ENCODE peak calls at places on chromosomes 12 and 14, in eight cellular contexts. One of them, this sample, is unnamed. For H3K9me3, the result is how much of the 10 kb centered on the place peaks cover.

GRCh38 chr14:35766700-35767082 is 42.4 kb downstream of the RALGAPA1 start:
- DNase-seq in adrenal gland: no peak
- DNase-seq in esophagus squamous epithelium: no peak
- DNase-seq in upper lobe of right lung: no peak
- DNase-seq in gastrocnemius medialis: no peak
- DNase-seq in ascending aorta: no peak
- DNase-seq in astrocyte: no peak
- DNase-seq in endodermal cell: no peak
- DNase-seq in this sample: no peak

GRCh38 chr12:25970082-25970481 is 11.6 kb downstream of the RASSF8 start:
- DNase-seq in esophagus squamous epithelium: no peak
- DNase-seq in upper lobe of right lung: no peak
- DNase-seq in gastrocnemius medialis: no peak
- DNase-seq in endodermal cell: no peak
- DNase-seq in astrocyte: peak
- DNase-seq in adrenal gland: no peak
- DNase-seq in ascending aorta: no peak
- DNase-seq in this sample: no peak

GRCh38 chr12:108854055-108854452 is 3.3 kb downstream of the SSH1 start:
- DNase-seq in esophagus squamous epithelium: no peak
- DNase-seq in ascending aorta: peak
- DNase-seq in endodermal cell: no peak
- DNase-seq in astrocyte: peak
- DNase-seq in gastrocnemius medialis: peak
- DNase-seq in adrenal gland: peak
- DNase-seq in upper lobe of right lung: no peak
- DNase-seq in this sample: no peak

GRCh38 chr12:124125472-124125871 is 152.5 kb downstream of the ZNF664 start:
- DNase-seq in endodermal cell: peak
- DNase-seq in upper lobe of right lung: no peak
- DNase-seq in gastrocnemius medialis: no peak
- DNase-seq in astrocyte: peak
- DNase-seq in adrenal gland: no peak
- DNase-seq in ascending aorta: no peak
- DNase-seq in esophagus squamous epithelium: no peak
- DNase-seq in this sample: no peak

GRCh38 chr12:24418157-24418556 is 468.7 kb upstream of the SOX5 start:
- DNase-seq in gastrocnemius medialis: no peak
- DNase-seq in ascending aorta: no peak
- DNase-seq in upper lobe of right lung: no peak
- DNase-seq in esophagus squamous epithelium: no peak
- DNase-seq in astrocyte: peak
- DNase-seq in adrenal gland: no peak
- DNase-seq in endodermal cell: no peak
- DNase-seq in this sample: no peak

GRCh38 chr12:74999474-74999873 is 210.2 kb downstream of the KCNC2 start:
- DNase-seq in adrenal gland: no peak
- DNase-seq in esophagus squamous epithelium: no peak
- DNase-seq in ascending aorta: no peak
- DNase-seq in upper lobe of right lung: no peak
- DNase-seq in astrocyte: no peak
- DNase-seq in gastrocnemius medialis: no peak
- DNase-seq in endodermal cell: no peak
- DNase-seq in this sample: no peak

GRCh38 chr14:31068235-31068634 is 42.1 kb upstream of the STRN3 start:
- DNase-seq in gastrocnemius medialis: no peak
- DNase-seq in astrocyte: no peak
- DNase-seq in esophagus squamous epithelium: no peak
- DNase-seq in upper lobe of right lung: no peak
- DNase-seq in ascending aorta: no peak
- DNase-seq in endodermal cell: no peak
- DNase-seq in adrenal gland: no peak
- DNase-seq in this sample: no peak

GRCh38 chr12:98645572-98646067 is 530 bp downstream of the APAF1 start:
- DNase-seq in esophagus squamous epithelium: no peak
- DNase-seq in endodermal cell: peak
- DNase-seq in astrocyte: no peak
- DNase-seq in ascending aorta: no peak
- DNase-seq in gastrocnemius medialis: peak
- DNase-seq in adrenal gland: peak
- DNase-seq in upper lobe of right lung: no peak
- DNase-seq in this sample: no peak

GRCh38 chr12:69024907-69025306 is 91.9 kb upstream of the CPM start:
- DNase-seq in ascending aorta: no peak
- DNase-seq in endodermal cell: no peak
- DNase-seq in esophagus squamous epithelium: no peak
- DNase-seq in upper lobe of right lung: no peak
- DNase-seq in astrocyte: peak
- DNase-seq in gastrocnemius medialis: no peak
- DNase-seq in adrenal gland: no peak
- DNase-seq in this sample: no peak

GRCh38 chr12:4268549-4269181 is 4.9 kb upstream of the CCND2 start:
- DNase-seq in adrenal gland: no peak
- DNase-seq in endodermal cell: no peak
- DNase-seq in esophagus squamous epithelium: no peak
- DNase-seq in astrocyte: no peak
- DNase-seq in ascending aorta: no peak
- DNase-seq in upper lobe of right lung: no peak
- DNase-seq in gastrocnemius medialis: no peak
- DNase-seq in this sample: no peak

GRCh38 chr12:52402873-52403510 is 3.1 kb downstream of the KRT82 start:
- DNase-seq in upper lobe of right lung: no peak
- DNase-seq in endodermal cell: peak
- DNase-seq in esophagus squamous epithelium: no peak
- DNase-seq in adrenal gland: no peak
- DNase-seq in astrocyte: no peak
- DNase-seq in ascending aorta: no peak
- DNase-seq in gastrocnemius medialis: no peak
- DNase-seq in this sample: no peak

DNA sequence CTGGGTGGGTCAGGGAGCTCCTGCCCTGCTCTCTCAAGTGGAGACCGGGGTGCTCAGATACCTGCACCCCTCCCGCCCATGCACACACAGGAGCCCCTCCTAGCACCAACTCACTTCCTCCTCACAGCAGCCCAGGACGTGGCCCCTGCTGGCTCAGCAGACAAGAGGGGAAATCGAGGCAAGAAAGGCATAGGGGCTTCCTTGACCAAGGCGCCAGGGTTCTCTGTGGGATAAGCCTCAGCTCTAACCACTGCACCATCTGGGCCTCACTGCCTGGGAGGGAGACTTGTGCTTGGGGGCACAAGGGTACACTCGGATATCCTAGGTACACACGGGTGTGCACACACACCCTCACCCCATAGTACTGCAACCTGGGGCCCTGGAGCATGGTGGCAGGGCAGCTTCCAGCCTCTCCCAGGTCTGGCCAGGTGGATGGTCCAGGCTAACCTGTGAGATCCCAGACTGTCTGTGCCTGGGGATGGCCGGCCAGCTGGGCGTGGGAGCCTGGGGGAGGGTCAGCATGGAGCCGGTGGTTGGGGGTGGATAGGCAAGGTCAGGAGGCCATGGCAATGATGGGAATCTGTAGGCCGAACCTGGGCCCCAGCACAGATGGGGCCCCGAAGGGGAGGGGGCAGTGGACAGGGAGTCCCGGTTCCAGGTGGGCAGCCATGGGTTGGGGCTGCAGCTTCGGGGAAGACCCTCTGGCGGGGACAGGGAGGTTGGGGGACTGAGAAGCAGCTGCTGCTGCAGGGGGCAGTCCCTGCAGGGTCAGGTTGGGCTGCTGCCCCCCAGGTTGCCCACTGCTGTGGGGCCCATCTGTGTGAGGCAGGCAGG is 312.4 kb downstream of the TMEM121 start:
- DNase-seq in astrocyte: no peak
- DNase-seq in gastrocnemius medialis: no peak
- DNase-seq in adrenal gland: no peak
- DNase-seq in upper lobe of right lung: peak
- DNase-seq in ascending aorta: no peak
- DNase-seq in esophagus squamous epithelium: no peak
- DNase-seq in endodermal cell: no peak
- DNase-seq in this sample: no peak
- H3K9me3 ChIP-seq in astrocyte: under half
- H3K9me3 ChIP-seq in gastrocnemius medialis: under half
- H3K9me3 ChIP-seq in adrenal gland: under half
- H3K9me3 ChIP-seq in upper lobe of right lung: under half
- H3K9me3 ChIP-seq in ascending aorta: under half
- H3K9me3 ChIP-seq in esophagus squamous epithelium: under half
- H3K9me3 ChIP-seq in endodermal cell: half or more
- H3K9me3 ChIP-seq in this sample: under half

GRCh38 chr12:90514325-90514724 is 440.7 kb downstream of the CCER1 start:
- DNase-seq in upper lobe of right lung: no peak
- DNase-seq in esophagus squamous epithelium: no peak
- DNase-seq in ascending aorta: no peak
- DNase-seq in gastrocnemius medialis: no peak
- DNase-seq in adrenal gland: no peak
- DNase-seq in astrocyte: no peak
- DNase-seq in endodermal cell: no peak
- DNase-seq in this sample: no peak

GRCh38 chr12:90515199-90516175 is 439.5 kb downstream of the CCER1 start:
- DNase-seq in esophagus squamous epithelium: no peak
- DNase-seq in upper lobe of right lung: no peak
- DNase-seq in endodermal cell: no peak
- DNase-seq in astrocyte: peak
- DNase-seq in ascending aorta: no peak
- DNase-seq in gastrocnemius medialis: no peak
- DNase-seq in adrenal gland: no peak
- DNase-seq in this sample: no peak

GRCh38 chr12:90512518-90512917 is 442.5 kb downstream of the CCER1 start:
- DNase-seq in ascending aorta: no peak
- DNase-seq in endodermal cell: no peak
- DNase-seq in esophagus squamous epithelium: no peak
- DNase-seq in adrenal gland: no peak
- DNase-seq in upper lobe of right lung: no peak
- DNase-seq in astrocyte: no peak
- DNase-seq in gastrocnemius medialis: no peak
- DNase-seq in this sample: no peak

DNA sequence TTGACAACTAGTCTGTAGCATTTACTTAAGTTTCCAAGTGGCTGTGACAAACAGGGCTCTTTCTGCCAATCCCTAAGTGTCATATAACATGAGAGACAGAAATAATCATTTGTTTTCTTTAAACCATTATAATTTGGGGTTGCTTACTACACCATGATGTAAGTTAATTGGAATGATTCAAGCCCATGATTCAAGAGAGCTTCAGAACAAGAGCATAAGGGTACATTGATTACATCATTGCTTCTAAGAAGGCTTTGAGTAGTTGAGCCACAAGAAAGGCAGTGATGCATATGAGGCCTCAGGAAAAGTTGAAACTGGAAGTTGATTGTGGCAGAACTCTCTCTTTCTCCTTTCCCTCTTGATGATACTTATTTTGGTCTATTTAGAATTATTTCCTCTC is 444.0 kb downstream of the CCER1 start:
- DNase-seq in ascending aorta: no peak
- DNase-seq in adrenal gland: no peak
- DNase-seq in endodermal cell: no peak
- DNase-seq in gastrocnemius medialis: no peak
- DNase-seq in upper lobe of right lung: no peak
- DNase-seq in esophagus squamous epithelium: no peak
- DNase-seq in astrocyte: peak
- DNase-seq in this sample: no peak
- H3K27ac ChIP-seq in ascending aorta: no peak
- H3K27ac ChIP-seq in adrenal gland: no peak
- H3K27ac ChIP-seq in endodermal cell: no peak
- H3K27ac ChIP-seq in gastrocnemius medialis: no peak
- H3K27ac ChIP-seq in upper lobe of right lung: no peak
- H3K27ac ChIP-seq in esophagus squamous epithelium: no peak
- H3K27ac ChIP-seq in astrocyte: no peak
- H3K27ac ChIP-seq in this sample: no peak

DNA sequence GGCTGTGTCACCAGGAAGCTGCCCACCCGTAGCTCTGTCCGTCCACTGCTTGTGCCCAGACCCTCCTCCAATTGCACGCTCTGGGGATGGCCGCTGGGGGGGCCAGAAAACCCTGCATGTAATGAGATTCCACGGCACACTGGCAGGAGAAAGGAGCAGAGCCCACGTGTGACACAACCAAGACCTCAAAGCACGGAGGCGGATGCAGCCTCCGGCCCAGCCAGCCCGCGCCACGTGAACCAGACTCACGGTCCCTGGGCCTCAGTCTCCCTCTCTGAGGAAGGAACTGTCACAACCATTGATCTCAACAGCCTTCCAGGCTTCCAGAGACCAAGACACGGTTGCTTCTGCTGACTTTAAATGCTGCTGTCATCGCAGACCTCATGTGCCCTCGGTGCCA is 14.4 kb downstream of the ANHX start:
- DNase-seq in adrenal gland: peak
- DNase-seq in esophagus squamous epithelium: no peak
- DNase-seq in ascending aorta: no peak
- DNase-seq in astrocyte: no peak
- DNase-seq in endodermal cell: peak
- DNase-seq in upper lobe of right lung: no peak
- DNase-seq in gastrocnemius medialis: no peak
- DNase-seq in this sample: no peak
- H3K9me3 ChIP-seq in adrenal gland: under half
- H3K9me3 ChIP-seq in esophagus squamous epithelium: half or more
- H3K9me3 ChIP-seq in ascending aorta: under half
- H3K9me3 ChIP-seq in astrocyte: under half
- H3K9me3 ChIP-seq in endodermal cell: half or more
- H3K9me3 ChIP-seq in upper lobe of right lung: under half
- H3K9me3 ChIP-seq in gastrocnemius medialis: under half
- H3K9me3 ChIP-seq in this sample: under half

DNA sequence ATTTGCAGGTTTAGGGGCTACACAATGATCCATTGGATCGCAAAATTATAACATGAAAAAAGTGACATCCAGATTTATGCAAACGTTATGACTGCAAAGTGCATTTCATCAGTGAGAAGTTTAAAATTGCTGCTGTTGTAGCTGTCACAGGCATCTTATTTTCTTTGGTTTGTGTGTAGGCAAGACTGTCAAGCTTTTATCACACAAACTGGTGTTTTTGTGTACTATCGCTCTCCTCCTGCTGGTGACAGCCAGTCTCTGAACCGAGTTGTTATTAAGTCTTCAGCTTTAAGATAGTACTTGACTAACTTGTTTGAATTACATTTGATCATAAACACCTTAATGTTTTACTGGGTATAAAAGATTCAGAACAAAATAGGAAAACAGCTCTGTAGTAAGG is 103.3 kb upstream of the RMST start:
- DNase-seq in esophagus squamous epithelium: no peak
- DNase-seq in astrocyte: no peak
- DNase-seq in endodermal cell: no peak
- DNase-seq in adrenal gland: no peak
- DNase-seq in gastrocnemius medialis: no peak
- DNase-seq in upper lobe of right lung: no peak
- DNase-seq in ascending aorta: no peak
- DNase-seq in this sample: no peak
- H3K27ac ChIP-seq in esophagus squamous epithelium: no peak
- H3K27ac ChIP-seq in astrocyte: no peak
- H3K27ac ChIP-seq in endodermal cell: no peak
- H3K27ac ChIP-seq in adrenal gland: no peak
- H3K27ac ChIP-seq in gastrocnemius medialis: no peak
- H3K27ac ChIP-seq in upper lobe of right lung: no peak
- H3K27ac ChIP-seq in ascending aorta: no peak
- H3K27ac ChIP-seq in this sample: no peak

GRCh38 chr12:38662851-38663250 is 242.5 kb downstream of the CPNE8 start:
- DNase-seq in upper lobe of right lung: no peak
- DNase-seq in adrenal gland: no peak
- DNase-seq in gastrocnemius medialis: no peak
- DNase-seq in esophagus squamous epithelium: no peak
- DNase-seq in ascending aorta: no peak
- DNase-seq in astrocyte: peak
- DNase-seq in endodermal cell: no peak
- DNase-seq in this sample: no peak
- H3K9me3 ChIP-seq in upper lobe of right lung: under half
- H3K9me3 ChIP-seq in adrenal gland: under half
- H3K9me3 ChIP-seq in gastrocnemius medialis: under half
- H3K9me3 ChIP-seq in esophagus squamous epithelium: under half
- H3K9me3 ChIP-seq in ascending aorta: under half
- H3K9me3 ChIP-seq in astrocyte: under half
- H3K9me3 ChIP-seq in endodermal cell: under half
- H3K9me3 ChIP-seq in this sample: under half

GRCh38 chr12:97005612-97006011 is 98.6 kb downstream of the NEDD1 start:
- DNase-seq in upper lobe of right lung: no peak
- DNase-seq in astrocyte: no peak
- DNase-seq in esophagus squamous epithelium: no peak
- DNase-seq in endodermal cell: no peak
- DNase-seq in ascending aorta: no peak
- DNase-seq in gastrocnemius medialis: no peak
- DNase-seq in adrenal gland: no peak
- DNase-seq in this sample: no peak
- H3K27ac ChIP-seq in upper lobe of right lung: no peak
- H3K27ac ChIP-seq in astrocyte: no peak
- H3K27ac ChIP-seq in esophagus squamous epithelium: no peak
- H3K27ac ChIP-seq in endodermal cell: no peak
- H3K27ac ChIP-seq in ascending aorta: no peak
- H3K27ac ChIP-seq in gastrocnemius medialis: no peak
- H3K27ac ChIP-seq in adrenal gland: no peak
- H3K27ac ChIP-seq in this sample: no peak